ENCODE peak calls at places on chromosomes 16 and 17, in eight cellular contexts. I is H9, R is colonic mucosa, T is IMR-90, W is GM23248, B is fibroblast of lung, G is adipocyte, K is endodermal cell. H is an unnamed sample.

GRCh38 chr17:17180741-17181525 is 25.2 kb downstream of the PLD6 start:
- DNase-seq in I (no peak), R (no peak), T (no peak), W (no peak), B (no peak), G (no peak), K (no peak), H (no peak)

GRCh38 chr17:3557768-3558583 is at the start of gene TRPV3:
- DNase-seq in I (peak), R (peak), T (no peak), W (peak), B (no peak), G (no peak), K (peak), H (peak)

GRCh38 chr17:29225388-29225787 is 21.3 kb upstream of the CRYBA1 start:
- DNase-seq in I (no peak), R (no peak), T (peak), W (no peak), B (no peak), G (no peak), K (no peak), H (no peak)

GRCh38 chr17:30278032-30278431 is 13.7 kb downstream of the BLMH start:
- DNase-seq in I (no peak), R (no peak), T (peak), W (peak), B (peak), G (peak), K (peak), H (peak)

GRCh38 chr16:85575910-85576309 is 37.2 kb upstream of the GSE1 start:
- DNase-seq in I (no peak), R (no peak), T (no peak), W (no peak), B (no peak), G (no peak), K (no peak), H (no peak)

GRCh38 chr17:29322363-29322762 is 28.4 kb upstream of the NUFIP2 start:
- DNase-seq in I (no peak), R (no peak), T (no peak), W (no peak), B (no peak), G (no peak), K (no peak), H (no peak)

GRCh38 chr16:85210423-85211169 is 98.3 kb upstream of the CIBAR2 start:
- DNase-seq in I (no peak), R (no peak), T (peak), W (peak), B (peak), G (peak), K (no peak), H (peak)

GRCh38 chr17:4721203-4722135 is 9.8 kb upstream of the MED11 start:
- DNase-seq in I (no peak), R (peak), T (peak), W (no peak), B (peak), G (no peak), K (peak), H (peak)

GRCh38 chr17:21124096-21124495 is 2.7 kb upstream of the DHRS7B start:
- DNase-seq in I (peak), R (no peak), T (no peak), W (no peak), B (no peak), G (no peak), K (peak), H (peak)

GRCh38 chr17:77140878-77141767 is at the start of gene SEC14L1:
- DNase-seq in I (peak), R (peak), T (no peak), W (peak), B (no peak), G (peak), K (peak), H (peak)

GRCh38 chr16:75258807-75259141 is 7.3 kb upstream of the BCAR1 start:
- DNase-seq in I (no peak), R (no peak), T (no peak), W (no peak), B (no peak), G (no peak), K (peak), H (no peak)

GRCh38 chr16:12095275-12096161 is 119.0 kb downstream of the SNX29 start:
- DNase-seq in I (peak), R (peak), T (peak), W (peak), B (peak), G (peak), K (peak), H (peak)

GRCh38 chr16:89326721-89327120 is 109.2 kb downstream of the ZNF778 start:
- DNase-seq in I (no peak), R (no peak), T (no peak), W (no peak), B (no peak), G (no peak), K (peak), H (no peak)

GRCh38 chr17:80455328-80455710 is 21.1 kb downstream of the NPTX1 start:
- DNase-seq in I (peak), R (no peak), T (peak), W (peak), B (no peak), G (peak), K (peak), H (peak)

GRCh38 chr17:57294629-57295501 is 38.5 kb downstream of the MSI2 start:
- DNase-seq in I (no peak), R (no peak), T (peak), W (no peak), B (peak), G (no peak), K (peak), H (peak)

GRCh38 chr16:29674188-29674587 is 4.8 kb upstream of the QPRT start:
- DNase-seq in I (no peak), R (peak), T (peak), W (peak), B (peak), G (peak), K (no peak), H (no peak)

GRCh38 chr16:71574702-71575101 is 2.2 kb downstream of the TAT start:
- DNase-seq in I (no peak), R (no peak), T (no peak), W (no peak), B (no peak), G (no peak), K (no peak), H (no peak)

GRCh38 chr17:4544135-4544651 is 11.0 kb downstream of the MYBBP1A start:
- DNase-seq in I (no peak), R (no peak), T (no peak), W (no peak), B (no peak), G (no peak), K (no peak), H (no peak)

GRCh38 chr17:64777413-64778101 is 115.5 kb upstream of the SMURF2 start:
- DNase-seq in I (no peak), R (peak), T (no peak), W (no peak), B (no peak), G (no peak), K (peak), H (no peak)

GRCh38 chr17:83150369-83151055 is 71.1 kb downstream of the METRNL start:
- DNase-seq in I (no peak), R (no peak), T (no peak), W (no peak), B (no peak), G (no peak), K (no peak), H (no peak)
- H3K9ac ChIP-seq in I (no peak), R (no peak), T (no peak), W (no peak), B (no peak), G (no peak), K (no peak), H (no peak)

DNA sequence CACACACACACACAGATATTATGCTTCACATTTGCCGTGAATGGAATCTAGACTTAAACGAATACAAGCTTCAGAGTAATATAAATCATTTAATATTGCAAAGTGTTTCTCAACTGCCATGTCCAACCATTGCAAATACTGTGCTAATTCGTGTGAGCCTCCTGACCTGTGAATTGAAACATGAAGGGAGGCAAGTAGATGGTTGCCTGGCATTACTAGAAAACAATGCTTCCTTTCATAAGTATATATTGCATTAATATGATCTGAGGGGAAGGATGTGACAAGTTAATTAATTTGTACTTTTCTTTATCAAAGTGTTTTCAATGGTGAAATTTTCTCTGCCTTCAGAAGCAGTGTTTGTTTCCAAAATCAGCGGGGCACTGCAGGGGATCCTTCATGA is 25.7 kb upstream of the GPR139 start:
- DNase-seq in I (no peak), R (no peak), T (no peak), W (no peak), B (no peak), G (no peak), K (no peak), H (no peak)
- H3K9ac ChIP-seq in I (no peak), R (no peak), T (no peak), W (no peak), B (no peak), G (no peak), K (no peak), H (no peak)

GRCh38 chr17:7575481-7575883 is 4.0 kb upstream of the CD68 start:
- DNase-seq in I (no peak), R (no peak), T (no peak), W (peak), B (no peak), G (no peak), K (no peak), H (no peak)
- H3K9ac ChIP-seq in I (no peak), R (no peak), T (peak), W (peak), B (peak), G (peak), K (peak), H (no peak)

DNA sequence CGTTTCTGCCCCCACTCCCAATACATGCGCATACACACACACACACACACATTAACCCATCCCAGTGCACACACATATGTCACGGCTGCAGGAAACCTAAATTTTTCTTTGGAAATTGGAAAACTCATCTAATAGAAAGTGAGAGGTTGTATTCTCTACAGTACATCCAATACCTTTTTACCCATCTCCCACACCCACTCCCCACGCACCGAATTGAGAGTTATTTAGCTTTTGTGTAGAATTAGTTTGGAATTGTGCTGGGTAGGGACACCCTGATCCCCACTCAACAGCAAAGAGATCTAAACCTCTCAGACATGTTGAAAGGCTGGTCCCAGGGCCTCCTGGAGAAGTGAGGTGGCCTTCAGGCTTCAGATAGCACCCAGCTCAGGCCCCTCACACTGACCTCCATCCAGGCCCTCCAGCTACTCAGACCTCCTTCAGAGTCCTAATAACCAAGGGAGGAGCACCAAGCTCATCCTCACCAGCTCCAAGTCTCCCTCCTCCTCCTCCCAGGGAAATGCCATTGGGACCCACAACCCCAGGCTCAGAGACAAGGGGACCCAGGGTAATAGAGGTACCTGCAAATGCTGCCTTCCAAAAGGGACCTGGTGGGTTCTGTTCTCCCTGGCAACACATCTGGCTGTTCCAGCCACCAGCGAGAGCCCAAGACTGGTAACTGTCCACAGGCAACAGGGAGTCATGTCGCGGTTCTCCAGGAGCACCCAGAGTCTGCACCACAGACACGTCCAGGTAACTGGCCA is 955 bp downstream of the HOXB13 start:
- DNase-seq in I (no peak), R (peak), T (no peak), W (no peak), B (no peak), G (no peak), K (peak), H (peak)
- H3K9ac ChIP-seq in I (no peak), R (no peak), T (no peak), W (no peak), B (no peak), G (no peak), K (no peak), H (peak)

H was measured in PC-3.